ENCODE peak calls at places on chromosomes 2 and 18, in five cellular contexts. O, K, B, H and T are unnamed samples.

GRCh38 chr2:67631474-67631873 is 234.3 kb downstream of the ETAA1 start:
- DNase-seq in O (no peak), K (no peak), B (no peak), H (no peak), T (no peak)

GRCh38 chr2:9179572-9180201 is 26.9 kb upstream of the ASAP2 start:
- DNase-seq in O (peak), K (peak), B (peak), H (peak), T (no peak)

GRCh38 chr18:28175047-28175929 is 1.6 kb downstream of the CDH2 start:
- DNase-seq in O (no peak), K (no peak), B (no peak), H (peak), T (peak)

GRCh38 chr18:49678440-49678839 is 116.6 kb downstream of the LIPG start:
- DNase-seq in O (no peak), K (no peak), B (no peak), H (no peak), T (no peak)

GRCh38 chr2:176653856-176654443 is 384.7 kb downstream of the MTX2 start:
- DNase-seq in O (peak), K (peak), B (peak), H (peak), T (no peak)

GRCh38 chr2:20599001-20599600 is 51.8 kb downstream of the HS1BP3 start:
- DNase-seq in O (no peak), K (no peak), B (no peak), H (no peak), T (no peak)

GRCh38 chr2:218746960-218747359 is 35.0 kb upstream of the CYP27A1 start:
- DNase-seq in O (no peak), K (no peak), B (no peak), H (no peak), T (no peak)

GRCh38 chr18:12857215-12857924 is 26.7 kb downstream of the PTPN2 start:
- DNase-seq in O (no peak), K (no peak), B (no peak), H (no peak), T (no peak)

GRCh38 chr2:50558182-50558581 is 473.8 kb downstream of the NRXN1 start:
- DNase-seq in O (no peak), K (no peak), B (no peak), H (no peak), T (no peak)

GRCh38 chr2:235191933-235192332 is 240.1 kb downstream of the SH3BP4 start:
- DNase-seq in O (no peak), K (no peak), B (peak), H (peak), T (no peak)

GRCh38 chr2:96505231-96505889 is at the start of gene NEURL3:
- DNase-seq in O (peak), K (no peak), B (no peak), H (peak), T (peak)

GRCh38 chr18:74459877-74460276 is 2.8 kb upstream of the DIPK1C start:
- DNase-seq in O (no peak), K (no peak), B (no peak), H (no peak), T (no peak)
- TF ChIP-seq CTCF in O (peak), K (peak), B (peak), H (peak), T (no peak)

GRCh38 chr2:1546901-1547300 is 133.6 kb downstream of the TPO start:
- DNase-seq in O (no peak), K (no peak), B (no peak), H (no peak), T (no peak)
- TF ChIP-seq CTCF in O (peak), K (peak), B (peak), H (peak), T (peak)

GRCh38 chr2:79235135-79235534 is 75.6 kb upstream of the REG3A start:
- DNase-seq in O (no peak), K (no peak), B (peak), H (no peak), T (no peak)
- TF ChIP-seq CTCF in O (no peak), K (no peak), B (peak), H (no peak), T (no peak)

DNA sequence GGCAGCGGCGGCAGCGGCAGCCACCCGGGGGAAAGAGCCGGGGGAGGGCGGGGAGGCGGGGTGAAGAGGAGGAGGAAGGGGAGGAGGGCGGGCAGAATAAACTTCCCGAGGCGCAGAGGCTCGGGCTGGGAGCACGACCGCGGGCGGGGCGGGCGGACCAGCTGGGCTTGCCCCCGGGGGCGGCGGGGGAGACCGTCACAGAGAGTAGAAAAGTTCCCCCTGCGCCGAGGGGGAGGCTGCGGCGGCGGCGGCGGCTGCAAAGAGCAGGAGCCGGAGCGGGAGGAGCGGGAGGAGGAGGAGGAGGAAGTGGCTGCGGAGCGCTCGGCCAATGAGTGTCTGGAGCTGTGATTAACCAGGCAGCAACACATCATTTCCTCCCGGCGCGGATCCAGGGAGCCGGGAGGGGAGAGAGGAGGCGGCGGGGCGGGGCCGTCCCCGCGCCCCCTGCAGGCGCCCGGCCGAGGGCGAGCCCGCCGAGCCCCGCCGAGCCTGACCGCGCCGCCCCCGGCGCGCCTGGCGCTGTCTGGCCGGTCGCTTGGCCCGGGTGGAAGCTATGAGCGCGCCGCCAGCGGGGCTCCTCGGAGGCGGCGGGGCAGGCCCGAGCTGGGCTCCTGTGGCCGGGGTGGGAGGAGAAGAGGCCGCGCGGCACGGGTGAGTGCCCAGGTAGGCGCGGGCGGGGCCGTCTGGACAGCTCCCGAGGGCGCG is at the start of gene ACVR1:
- DNase-seq in O (peak), K (peak), B (peak), H (peak), T (peak)
- TF ChIP-seq CTCF in O (no peak), K (peak), B (no peak), H (peak), T (peak)

DNA sequence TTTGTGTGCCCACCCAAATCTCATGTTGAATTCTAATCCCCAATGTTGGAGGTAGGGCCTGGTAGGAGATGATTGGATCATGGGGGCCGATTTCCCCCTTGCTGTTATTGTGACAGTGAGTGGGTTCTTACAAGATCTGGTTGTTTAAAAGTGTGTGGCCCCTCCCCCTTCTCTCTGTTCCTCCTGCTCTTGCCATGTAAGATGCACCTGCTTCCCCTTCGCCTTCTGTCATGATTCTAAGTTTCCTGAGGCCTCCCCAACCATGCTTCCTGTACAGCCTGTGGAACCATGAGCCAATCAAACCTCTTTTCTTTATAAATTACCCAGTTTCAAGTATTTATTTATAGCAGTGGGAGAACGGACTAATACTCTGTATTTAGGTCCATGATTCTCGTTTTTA is 588.1 kb downstream of the DCDC2C start:
- DNase-seq in O (no peak), K (no peak), B (no peak), H (no peak), T (no peak)
- TF ChIP-seq CTCF in O (no peak), K (no peak), B (no peak), H (no peak), T (no peak)